ENCODE peak calls at places on chromosomes 7 and 10, in six cellular contexts. One of them, this sample, is unnamed.

GRCh38 chr10:78570633-78571032 is 498.1 kb upstream of the ZMIZ1 start:
- DNase-seq in GM12878: no peak
- DNase-seq in neural progenitor cell: no peak
- DNase-seq in astrocyte of the cerebellum: no peak
- DNase-seq in fibroblast of the aortic adventitia: no peak
- DNase-seq in psoas muscle: no peak
- DNase-seq in this sample: no peak

GRCh38 chr7:2622869-2623697 is 8.7 kb upstream of the TTYH3 start:
- DNase-seq in GM12878: no peak
- DNase-seq in neural progenitor cell: no peak
- DNase-seq in astrocyte of the cerebellum: no peak
- DNase-seq in fibroblast of the aortic adventitia: no peak
- DNase-seq in psoas muscle: no peak
- DNase-seq in this sample: no peak

GRCh38 chr10:71004176-71004575 is 115.8 kb upstream of the PCBD1 start:
- DNase-seq in GM12878: no peak
- DNase-seq in neural progenitor cell: no peak
- DNase-seq in astrocyte of the cerebellum: no peak
- DNase-seq in fibroblast of the aortic adventitia: no peak
- DNase-seq in psoas muscle: no peak
- DNase-seq in this sample: no peak

GRCh38 chr7:116497708-116498107 is 1.8 kb upstream of the CAV2 start:
- DNase-seq in GM12878: no peak
- DNase-seq in neural progenitor cell: no peak
- DNase-seq in astrocyte of the cerebellum: no peak
- DNase-seq in fibroblast of the aortic adventitia: no peak
- DNase-seq in psoas muscle: no peak
- DNase-seq in this sample: no peak

GRCh38 chr7:47400741-47401206 is 181.1 kb downstream of the TNS3 start:
- DNase-seq in GM12878: no peak
- DNase-seq in neural progenitor cell: peak; percentile 27
- DNase-seq in astrocyte of the cerebellum: no peak
- DNase-seq in fibroblast of the aortic adventitia: no peak
- DNase-seq in psoas muscle: peak; percentile 34
- DNase-seq in this sample: no peak

GRCh38 chr10:121648493-121648892 is 50.2 kb upstream of the FGFR2 start:
- DNase-seq in GM12878: no peak
- DNase-seq in neural progenitor cell: no peak
- DNase-seq in astrocyte of the cerebellum: no peak
- DNase-seq in fibroblast of the aortic adventitia: no peak
- DNase-seq in psoas muscle: no peak
- DNase-seq in this sample: no peak

GRCh38 chr10:72261323-72262018 is 12.3 kb upstream of the DDIT4 start:
- DNase-seq in GM12878: peak; percentile 90
- DNase-seq in neural progenitor cell: no peak
- DNase-seq in astrocyte of the cerebellum: no peak
- DNase-seq in fibroblast of the aortic adventitia: no peak
- DNase-seq in psoas muscle: no peak
- DNase-seq in this sample: no peak

GRCh38 chr7:144513332-144513731 is 109.8 kb upstream of the NOBOX start:
- DNase-seq in GM12878: peak; percentile 11
- DNase-seq in neural progenitor cell: peak; percentile 59
- DNase-seq in astrocyte of the cerebellum: no peak
- DNase-seq in fibroblast of the aortic adventitia: peak; percentile 20
- DNase-seq in psoas muscle: no peak
- DNase-seq in this sample: no peak

GRCh38 chr10:3422282-3422681 is 249.7 kb upstream of the PITRM1 start:
- DNase-seq in GM12878: no peak
- DNase-seq in neural progenitor cell: no peak
- DNase-seq in astrocyte of the cerebellum: no peak
- DNase-seq in fibroblast of the aortic adventitia: no peak
- DNase-seq in psoas muscle: no peak
- DNase-seq in this sample: no peak

GRCh38 chr7:5695709-5696345 is 85.6 kb downstream of the RNF216 start:
- DNase-seq in GM12878: no peak
- DNase-seq in neural progenitor cell: no peak
- DNase-seq in astrocyte of the cerebellum: no peak
- DNase-seq in fibroblast of the aortic adventitia: peak; percentile 64
- DNase-seq in psoas muscle: peak; percentile 64
- DNase-seq in this sample: peak; percentile 60

GRCh38 chr7:143934526-143935340 is at the start of gene OR2F2:
- DNase-seq in GM12878: no peak
- DNase-seq in neural progenitor cell: no peak
- DNase-seq in astrocyte of the cerebellum: no peak
- DNase-seq in fibroblast of the aortic adventitia: peak; percentile 88
- DNase-seq in psoas muscle: no peak
- DNase-seq in this sample: no peak

GRCh38 chr10:4780097-4780496 is 45.9 kb upstream of the AKR1E2 start:
- DNase-seq in GM12878: no peak
- DNase-seq in neural progenitor cell: no peak
- DNase-seq in astrocyte of the cerebellum: no peak
- DNase-seq in fibroblast of the aortic adventitia: no peak
- DNase-seq in psoas muscle: no peak
- DNase-seq in this sample: no peak

GRCh38 chr10:86522385-86522855 is 828 bp upstream of the WAPL start:
- DNase-seq in GM12878: no peak
- DNase-seq in neural progenitor cell: no peak
- DNase-seq in astrocyte of the cerebellum: no peak
- DNase-seq in fibroblast of the aortic adventitia: peak; percentile 14
- DNase-seq in psoas muscle: no peak
- DNase-seq in this sample: no peak

GRCh38 chr10:48288661-48289060 is 14.2 kb upstream of the FRMPD2 start:
- DNase-seq in GM12878: no peak
- DNase-seq in neural progenitor cell: no peak
- DNase-seq in astrocyte of the cerebellum: peak; percentile 46
- DNase-seq in fibroblast of the aortic adventitia: no peak
- DNase-seq in psoas muscle: no peak
- DNase-seq in this sample: no peak

GRCh38 chr10:48287417-48288391 is 13.2 kb upstream of the FRMPD2 start:
- DNase-seq in GM12878: peak; percentile 87
- DNase-seq in neural progenitor cell: no peak
- DNase-seq in astrocyte of the cerebellum: no peak
- DNase-seq in fibroblast of the aortic adventitia: no peak
- DNase-seq in psoas muscle: no peak
- DNase-seq in this sample: no peak

GRCh38 chr10:48291190-48291589 is 15.3 kb upstream of the MAPK8 start:
- DNase-seq in GM12878: no peak
- DNase-seq in neural progenitor cell: no peak
- DNase-seq in astrocyte of the cerebellum: no peak
- DNase-seq in fibroblast of the aortic adventitia: no peak
- DNase-seq in psoas muscle: no peak
- DNase-seq in this sample: no peak

GRCh38 chr10:48290286-48290685 is 15.8 kb upstream of the FRMPD2 start:
- DNase-seq in GM12878: no peak
- DNase-seq in neural progenitor cell: no peak
- DNase-seq in astrocyte of the cerebellum: no peak
- DNase-seq in fibroblast of the aortic adventitia: no peak
- DNase-seq in psoas muscle: no peak
- DNase-seq in this sample: no peak

DNA sequence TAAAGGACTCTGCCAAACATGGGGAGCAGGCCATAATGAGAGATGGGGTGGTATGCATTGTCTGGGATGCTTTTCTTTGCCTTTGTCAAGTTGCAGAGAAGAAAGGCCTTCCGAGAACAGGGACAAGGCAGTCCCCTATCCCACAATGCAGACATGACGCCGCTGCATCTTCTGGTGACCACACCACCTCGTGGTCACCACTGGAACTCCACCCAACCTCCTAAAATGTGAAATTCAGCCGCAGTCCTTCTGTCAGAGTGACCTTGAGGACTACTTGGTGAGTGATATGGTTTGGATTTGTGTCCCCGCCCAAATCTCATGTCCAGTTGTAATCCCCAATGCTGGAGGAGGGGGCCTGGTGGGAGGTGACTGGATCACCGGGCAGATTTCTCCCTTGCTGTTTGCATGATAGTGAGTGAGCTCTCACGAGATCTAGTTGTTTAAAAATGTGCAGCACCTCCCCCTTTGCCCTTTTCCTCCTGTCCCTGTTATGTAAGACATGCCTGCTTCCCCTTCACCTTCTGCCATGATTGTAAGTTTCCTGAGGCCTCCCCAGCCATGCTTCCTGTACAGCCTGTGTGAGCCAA is 15.2 kb upstream of the FRMPD2 start:
- DNase-seq in GM12878: no peak
- DNase-seq in neural progenitor cell: peak; percentile 85
- DNase-seq in astrocyte of the cerebellum: no peak
- DNase-seq in fibroblast of the aortic adventitia: peak; percentile 44
- DNase-seq in psoas muscle: no peak
- DNase-seq in this sample: no peak
- H3K4me3 ChIP-seq in GM12878: no peak overlapping the region
- H3K4me3 ChIP-seq in neural progenitor cell: no peak overlapping the region
- H3K4me3 ChIP-seq in astrocyte of the cerebellum: no peak overlapping the region
- H3K4me3 ChIP-seq in fibroblast of the aortic adventitia: no peak overlapping the region
- H3K4me3 ChIP-seq in psoas muscle: no peak overlapping the region
- H3K4me3 ChIP-seq in this sample: no peak overlapping the region

GRCh38 chr7:25493811-25494366 is 265.6 kb upstream of the NPVF start:
- DNase-seq in GM12878: no peak
- DNase-seq in neural progenitor cell: no peak
- DNase-seq in astrocyte of the cerebellum: no peak
- DNase-seq in fibroblast of the aortic adventitia: no peak
- DNase-seq in psoas muscle: no peak
- DNase-seq in this sample: no peak

GRCh38 chr7:25496394-25497103 is 268.3 kb upstream of the NPVF start:
- DNase-seq in GM12878: peak; percentile 39
- DNase-seq in neural progenitor cell: no peak
- DNase-seq in astrocyte of the cerebellum: no peak
- DNase-seq in fibroblast of the aortic adventitia: no peak
- DNase-seq in psoas muscle: no peak
- DNase-seq in this sample: no peak

GRCh38 chr7:25495342-25495855 is 267.1 kb upstream of the NPVF start:
- DNase-seq in GM12878: no peak
- DNase-seq in neural progenitor cell: peak; percentile 36
- DNase-seq in astrocyte of the cerebellum: no peak
- DNase-seq in fibroblast of the aortic adventitia: no peak
- DNase-seq in psoas muscle: no peak
- DNase-seq in this sample: no peak

DNA sequence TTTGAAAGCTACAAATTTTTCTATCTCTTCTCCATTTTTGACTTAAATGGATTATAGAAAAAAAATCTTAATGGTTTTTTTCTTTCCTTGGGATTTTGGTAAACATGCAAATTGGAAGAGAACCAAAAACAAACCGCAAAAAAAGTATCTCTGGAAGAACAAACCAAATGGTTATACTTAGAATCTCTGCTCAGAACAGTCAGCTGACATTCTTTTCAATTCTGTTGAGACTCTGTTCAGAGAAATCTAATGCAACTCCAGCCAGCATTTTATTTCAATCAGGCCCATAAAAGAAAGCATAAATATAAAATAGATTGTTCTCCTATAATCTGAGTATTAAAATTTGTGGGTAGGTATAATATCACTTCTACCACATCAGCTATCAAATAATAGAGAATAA is 267.6 kb upstream of the NPVF start:
- DNase-seq in GM12878: no peak
- DNase-seq in neural progenitor cell: no peak
- DNase-seq in astrocyte of the cerebellum: no peak
- DNase-seq in fibroblast of the aortic adventitia: no peak
- DNase-seq in psoas muscle: no peak
- DNase-seq in this sample: no peak
- H3K4me3 ChIP-seq in GM12878: no peak overlapping the region
- H3K4me3 ChIP-seq in neural progenitor cell: no peak overlapping the region
- H3K4me3 ChIP-seq in astrocyte of the cerebellum: no peak overlapping the region
- H3K4me3 ChIP-seq in fibroblast of the aortic adventitia: no peak overlapping the region
- H3K4me3 ChIP-seq in psoas muscle: no peak overlapping the region
- H3K4me3 ChIP-seq in this sample: no peak overlapping the region

GRCh38 chr7:101241015-101241363 is 3.4 kb upstream of the CLDN15 start:
- DNase-seq in GM12878: no peak
- DNase-seq in neural progenitor cell: no peak
- DNase-seq in astrocyte of the cerebellum: no peak
- DNase-seq in fibroblast of the aortic adventitia: peak; percentile 26
- DNase-seq in psoas muscle: no peak
- DNase-seq in this sample: no peak

GRCh38 chr7:101244385-101245146 is at the start of gene FIS1:
- DNase-seq in GM12878: peak; percentile 68
- DNase-seq in neural progenitor cell: peak; percentile 97
- DNase-seq in astrocyte of the cerebellum: peak; percentile 66
- DNase-seq in fibroblast of the aortic adventitia: peak; percentile 87
- DNase-seq in psoas muscle: peak; percentile 97
- DNase-seq in this sample: peak; percentile 62

GRCh38 chr7:101248276-101248675 is 3.4 kb upstream of the FIS1 start:
- DNase-seq in GM12878: no peak
- DNase-seq in neural progenitor cell: no peak
- DNase-seq in astrocyte of the cerebellum: no peak
- DNase-seq in fibroblast of the aortic adventitia: no peak
- DNase-seq in psoas muscle: no peak
- DNase-seq in this sample: no peak

GRCh38 chr7:101243786-101244384 is 996 bp downstream of the FIS1 start:
- DNase-seq in GM12878: no peak
- DNase-seq in neural progenitor cell: peak; percentile 87
- DNase-seq in astrocyte of the cerebellum: no peak
- DNase-seq in fibroblast of the aortic adventitia: peak; percentile 47
- DNase-seq in psoas muscle: no peak
- DNase-seq in this sample: no peak

DNA sequence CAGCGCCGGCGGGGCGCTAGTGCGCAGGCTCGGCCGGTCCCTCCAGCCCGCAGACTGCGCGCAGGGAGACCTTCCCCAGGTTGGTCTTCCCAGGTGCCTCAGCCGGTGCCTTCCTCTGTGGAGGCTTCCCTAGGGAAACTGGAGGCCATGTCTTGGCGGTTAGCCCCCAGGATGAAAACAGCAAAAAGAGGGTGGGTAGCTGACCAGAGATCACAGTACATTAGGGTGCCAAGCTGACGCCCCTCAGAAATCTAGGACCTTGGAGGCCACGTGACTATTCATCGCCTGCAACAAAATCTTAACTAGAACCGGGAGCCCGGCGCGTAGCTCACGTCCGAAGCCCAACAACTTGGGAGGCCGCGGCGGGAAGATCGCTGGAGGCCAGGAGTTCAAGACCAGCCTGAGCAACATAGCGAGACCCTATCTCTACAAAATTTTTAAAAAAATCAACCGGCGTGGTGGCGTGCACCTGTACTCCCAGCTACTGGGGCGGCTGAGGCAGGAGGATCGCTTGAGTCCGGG is 327 bp upstream of the FIS1 start:
- DNase-seq in GM12878: no peak
- DNase-seq in neural progenitor cell: no peak
- DNase-seq in astrocyte of the cerebellum: no peak
- DNase-seq in fibroblast of the aortic adventitia: no peak
- DNase-seq in psoas muscle: no peak
- DNase-seq in this sample: no peak
- H3K4me3 ChIP-seq in GM12878: peak overlapping the region; percentile 84
- H3K4me3 ChIP-seq in neural progenitor cell: peak overlapping the region; percentile 75
- H3K4me3 ChIP-seq in astrocyte of the cerebellum: peak overlapping the region; percentile 71
- H3K4me3 ChIP-seq in fibroblast of the aortic adventitia: peak overlapping the region; percentile 82
- H3K4me3 ChIP-seq in psoas muscle: peak overlapping the region; percentile 93
- H3K4me3 ChIP-seq in this sample: peak overlapping the region; percentile 98

DNA sequence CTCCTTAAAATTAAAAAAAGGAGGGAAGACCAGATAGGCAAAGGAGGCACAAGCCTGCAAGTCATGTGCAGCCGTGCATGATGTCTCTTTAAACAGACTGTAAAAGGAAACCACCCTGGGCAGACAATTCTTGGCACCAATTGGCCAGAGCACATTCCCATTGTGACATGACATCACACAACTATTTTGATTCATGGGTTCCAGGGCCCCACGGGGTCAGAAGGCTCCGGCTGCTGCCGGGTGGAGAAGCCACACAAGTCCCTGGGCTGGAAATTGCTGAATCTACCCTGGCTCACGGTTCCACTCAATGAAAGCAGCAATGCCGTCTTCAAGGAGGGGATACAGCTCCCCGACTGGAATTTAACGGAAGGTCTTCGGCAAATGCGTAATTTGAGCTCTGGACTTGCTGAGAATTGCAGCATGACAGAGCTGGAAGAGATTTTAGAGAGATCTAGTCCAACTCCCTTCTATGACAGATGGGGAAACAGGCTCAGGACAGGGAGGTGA is 140.5 kb downstream of the PRKAG2 start:
- DNase-seq in GM12878: no peak
- DNase-seq in neural progenitor cell: peak; percentile 65
- DNase-seq in astrocyte of the cerebellum: peak; percentile 92
- DNase-seq in fibroblast of the aortic adventitia: peak; percentile 96
- DNase-seq in psoas muscle: peak; percentile 88
- DNase-seq in this sample: peak; percentile 95
- H3K4me3 ChIP-seq in GM12878: no peak overlapping the region
- H3K4me3 ChIP-seq in neural progenitor cell: no peak overlapping the region
- H3K4me3 ChIP-seq in astrocyte of the cerebellum: no peak overlapping the region
- H3K4me3 ChIP-seq in fibroblast of the aortic adventitia: peak overlapping the region; percentile 3
- H3K4me3 ChIP-seq in psoas muscle: peak overlapping the region; percentile 58
- H3K4me3 ChIP-seq in this sample: peak overlapping the region; percentile 27